ENCODE peak calls at places on chromosome 7, in four cellular contexts. One of them, this sample, is unnamed.
A peak's percentile ranks its signal among the peaks of the same experiment; 100 is the strongest.

GRCh38 chr7:139674752-139675126 is 103.1 kb downstream of the HIPK2 start:
- DNase-seq in H9: no peak
- DNase-seq in iPS DF 6.9: no peak
- DNase-seq in keratinocyte: no peak
- DNase-seq in this sample: no peak

GRCh38 chr7:38548605-38549004 is 82.6 kb downstream of the AMPH start:
- DNase-seq in H9: no peak
- DNase-seq in iPS DF 6.9: no peak
- DNase-seq in keratinocyte: no peak
- DNase-seq in this sample: no peak

GRCh38 chr7:18693401-18693800 is 197.9 kb downstream of the HDAC9 start:
- DNase-seq in H9: no peak
- DNase-seq in iPS DF 6.9: no peak
- DNase-seq in keratinocyte: peak; percentile 5
- DNase-seq in this sample: no peak

GRCh38 chr7:128035712-128036111 is 4.5 kb upstream of the LRRC4 start:
- DNase-seq in H9: no peak
- DNase-seq in iPS DF 6.9: no peak
- DNase-seq in keratinocyte: no peak
- DNase-seq in this sample: no peak

GRCh38 chr7:151925446-151926335 is 30.6 kb upstream of the GALNTL5 start:
- DNase-seq in H9: no peak
- DNase-seq in iPS DF 6.9: no peak
- DNase-seq in keratinocyte: no peak
- DNase-seq in this sample: no peak

GRCh38 chr7:45610019-45610418 is 35.9 kb downstream of the ADCY1 start:
- DNase-seq in H9: no peak
- DNase-seq in iPS DF 6.9: no peak
- DNase-seq in keratinocyte: no peak
- DNase-seq in this sample: no peak

GRCh38 chr7:6026011-6026819 is 5.0 kb upstream of the ANKRD61 start:
- DNase-seq in H9: peak; percentile 72
- DNase-seq in iPS DF 6.9: peak; percentile 39
- DNase-seq in keratinocyte: no peak
- DNase-seq in this sample: peak; percentile 61

GRCh38 chr7:96548664-96549063 is 161.0 kb downstream of the SEM1 start:
- DNase-seq in H9: no peak
- DNase-seq in iPS DF 6.9: no peak
- DNase-seq in keratinocyte: peak; percentile 40
- DNase-seq in this sample: no peak

GRCh38 chr7:45921699-45922519 is 837 bp upstream of the IGFBP3 start:
- DNase-seq in H9: peak; percentile 81
- DNase-seq in iPS DF 6.9: peak; percentile 66
- DNase-seq in keratinocyte: no peak
- DNase-seq in this sample: no peak

GRCh38 chr7:138245682-138246081 is 169.4 kb downstream of the AKR1D1 start:
- DNase-seq in H9: no peak
- DNase-seq in iPS DF 6.9: no peak
- DNase-seq in keratinocyte: no peak
- DNase-seq in this sample: no peak

GRCh38 chr7:56091591-56091990 is 1.2 kb downstream of the PHKG1 start:
- DNase-seq in H9: no peak
- DNase-seq in iPS DF 6.9: no peak
- DNase-seq in keratinocyte: no peak
- DNase-seq in this sample: no peak

GRCh38 chr7:1672851-1673486 is 2.9 kb downstream of the ELFN1 start:
- DNase-seq in H9: no peak
- DNase-seq in iPS DF 6.9: no peak
- DNase-seq in keratinocyte: no peak
- DNase-seq in this sample: no peak
- H3K27me3 ChIP-seq in H9: peaks cover 21% of the 10 kb centered on the region
- H3K27me3 ChIP-seq in iPS DF 6.9: peaks cover 22% of the 10 kb centered on the region
- H3K27me3 ChIP-seq in keratinocyte: peaks cover 52% of the 10 kb centered on the region
- H3K27me3 ChIP-seq in this sample: peaks cover 16% of the 10 kb centered on the region

DNA sequence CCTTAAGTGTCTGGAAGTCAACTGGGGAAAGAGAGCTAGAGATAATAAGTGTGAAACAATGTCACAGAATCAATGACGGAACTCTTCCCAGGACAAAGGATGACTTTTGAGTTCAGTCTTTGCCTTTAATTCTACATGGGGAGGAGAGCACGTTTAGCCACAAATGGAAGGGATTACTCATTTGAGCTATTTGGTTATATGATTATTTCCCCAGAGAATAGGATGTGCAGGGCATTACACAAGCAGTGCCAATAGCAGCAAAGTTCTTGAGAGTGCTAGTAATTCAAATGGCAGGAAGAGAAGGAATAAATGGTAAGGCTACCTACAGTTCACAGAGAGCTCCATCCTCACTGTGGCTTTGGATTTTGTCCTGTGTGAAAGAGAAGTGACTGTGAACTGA is 6.0 kb downstream of the EGFR start:
- DNase-seq in H9: no peak
- DNase-seq in iPS DF 6.9: no peak
- DNase-seq in keratinocyte: no peak
- DNase-seq in this sample: no peak
- H3K4me1 ChIP-seq in H9: no peaks in the 10 kb centered on the region
- H3K4me1 ChIP-seq in iPS DF 6.9: peaks cover 2% of the 10 kb centered on the region
- H3K4me1 ChIP-seq in keratinocyte: peaks cover 66% of the 10 kb centered on the region
- H3K4me1 ChIP-seq in this sample: no peaks in the 10 kb centered on the region

DNA sequence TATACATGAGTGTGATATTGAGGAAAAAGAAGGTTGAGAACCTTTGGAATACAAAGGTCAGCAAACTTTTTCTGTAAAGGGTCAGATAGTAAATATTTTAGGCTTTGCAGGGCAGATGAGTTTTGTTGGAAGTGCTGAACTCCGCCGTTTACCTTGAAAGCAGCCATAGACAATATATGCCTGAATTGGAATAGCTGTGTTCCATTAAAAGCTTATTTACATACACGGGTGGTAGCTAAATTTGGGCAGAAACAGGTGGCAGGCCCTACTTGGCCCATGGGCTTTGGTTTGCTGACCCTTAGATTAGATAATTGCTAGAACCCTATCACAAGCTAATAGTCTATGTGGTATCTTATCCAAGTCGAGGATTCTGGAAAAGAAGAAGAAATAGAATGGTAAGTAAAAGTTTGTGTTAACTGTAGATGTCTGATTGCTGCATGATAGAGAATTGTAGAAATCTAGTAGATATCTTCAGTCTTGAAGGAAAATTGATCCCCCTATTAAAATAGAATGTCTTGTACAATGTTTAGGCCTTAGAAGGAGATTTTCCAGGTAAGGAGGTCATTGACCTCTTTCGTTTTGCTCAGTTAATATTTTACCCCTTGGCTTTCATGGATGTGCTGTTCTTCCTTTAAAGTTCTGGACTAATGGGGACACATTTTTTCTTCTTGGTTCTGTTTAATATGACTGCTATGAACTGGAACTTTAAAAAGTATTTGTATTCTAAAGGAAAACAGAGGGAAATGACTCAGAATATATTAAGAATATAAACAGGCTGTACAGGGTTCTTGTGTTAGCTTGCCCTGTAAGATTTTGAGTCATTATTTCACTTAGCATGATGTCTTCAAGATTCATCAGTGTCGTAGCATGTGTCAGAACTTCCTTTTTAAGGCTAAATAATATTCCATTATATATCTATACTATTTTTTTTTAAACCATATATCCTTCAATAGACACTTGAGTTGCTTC is 8.0 kb downstream of the RBM33 start:
- DNase-seq in H9: no peak
- DNase-seq in iPS DF 6.9: no peak
- DNase-seq in keratinocyte: no peak
- DNase-seq in this sample: no peak
- H3K27ac ChIP-seq in H9: no peak overlapping the region
- H3K27ac ChIP-seq in iPS DF 6.9: no peak overlapping the region
- H3K27ac ChIP-seq in keratinocyte: peak overlapping the region; percentile 77
- H3K27ac ChIP-seq in this sample: no peak overlapping the region

GRCh38 chr7:27152816-27153486 is 568 bp upstream of the HOXA3 start:
- DNase-seq in H9: peak; percentile 25
- DNase-seq in iPS DF 6.9: no peak
- DNase-seq in keratinocyte: no peak
- DNase-seq in this sample: no peak

GRCh38 chr7:27150568-27151340 is 1.6 kb downstream of the HOXA3 start:
- DNase-seq in H9: peak; percentile 82
- DNase-seq in iPS DF 6.9: no peak
- DNase-seq in keratinocyte: no peak
- DNase-seq in this sample: peak; percentile 62

GRCh38 chr7:27153526-27153925 is 1.1 kb upstream of the HOXA3 start:
- DNase-seq in H9: no peak
- DNase-seq in iPS DF 6.9: no peak
- DNase-seq in keratinocyte: no peak
- DNase-seq in this sample: no peak

GRCh38 chr7:27151341-27151944 is 940 bp downstream of the HOXA3 start:
- DNase-seq in H9: no peak
- DNase-seq in iPS DF 6.9: no peak
- DNase-seq in keratinocyte: no peak
- DNase-seq in this sample: no peak

GRCh38 chr7:27151945-27152815 is at the start of gene HOXA3:
- DNase-seq in H9: no peak
- DNase-seq in iPS DF 6.9: no peak
- DNase-seq in keratinocyte: no peak
- DNase-seq in this sample: no peak
- H3K27me3 ChIP-seq in H9: peaks cover 97% of the 10 kb centered on the region
- H3K27me3 ChIP-seq in iPS DF 6.9: peaks cover 96% of the 10 kb centered on the region
- H3K27me3 ChIP-seq in keratinocyte: no peaks in the 10 kb centered on the region
- H3K27me3 ChIP-seq in this sample: no peaks in the 10 kb centered on the region

GRCh38 chr7:101820703-101821102 is 3.3 kb downstream of the CUX1 start:
- DNase-seq in H9: no peak
- DNase-seq in iPS DF 6.9: no peak
- DNase-seq in keratinocyte: no peak
- DNase-seq in this sample: no peak
- H3K4me1 ChIP-seq in H9: peaks cover 9% of the 10 kb centered on the region
- H3K4me1 ChIP-seq in iPS DF 6.9: peaks cover 11% of the 10 kb centered on the region
- H3K4me1 ChIP-seq in keratinocyte: peaks cover 15% of the 10 kb centered on the region
- H3K4me1 ChIP-seq in this sample: peaks cover 18% of the 10 kb centered on the region

GRCh38 chr7:123769371-123769770 is 20.6 kb upstream of the WASL start:
- DNase-seq in H9: no peak
- DNase-seq in iPS DF 6.9: no peak
- DNase-seq in keratinocyte: no peak
- DNase-seq in this sample: peak; percentile 70
- H3K27ac ChIP-seq in H9: no peak overlapping the region
- H3K27ac ChIP-seq in iPS DF 6.9: no peak overlapping the region
- H3K27ac ChIP-seq in keratinocyte: no peak overlapping the region
- H3K27ac ChIP-seq in this sample: no peak overlapping the region

DNA sequence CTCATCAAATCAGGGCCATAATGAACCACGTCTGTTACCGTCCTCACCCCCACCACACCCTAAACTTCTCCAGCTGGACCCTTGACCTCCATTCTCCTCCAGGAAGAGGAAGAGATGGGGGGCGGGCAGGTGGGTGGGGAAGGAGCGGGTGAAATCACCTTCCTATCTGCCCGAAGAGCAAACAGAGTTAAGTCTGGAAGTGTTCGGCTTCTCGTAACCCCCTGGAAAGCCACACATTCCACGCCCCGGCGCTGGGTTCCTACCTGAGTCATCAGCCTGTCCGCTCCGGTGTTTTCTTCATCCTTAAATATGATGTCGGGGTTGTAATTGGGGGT is 736 bp downstream of the SHH start:
- DNase-seq in H9: no peak
- DNase-seq in iPS DF 6.9: no peak
- DNase-seq in keratinocyte: no peak
- DNase-seq in this sample: no peak
- H3K27me3 ChIP-seq in H9: peaks cover 81% of the 10 kb centered on the region
- H3K27me3 ChIP-seq in iPS DF 6.9: peaks cover 72% of the 10 kb centered on the region
- H3K27me3 ChIP-seq in keratinocyte: peaks cover 80% of the 10 kb centered on the region
- H3K27me3 ChIP-seq in this sample: peaks cover 8% of the 10 kb centered on the region

DNA sequence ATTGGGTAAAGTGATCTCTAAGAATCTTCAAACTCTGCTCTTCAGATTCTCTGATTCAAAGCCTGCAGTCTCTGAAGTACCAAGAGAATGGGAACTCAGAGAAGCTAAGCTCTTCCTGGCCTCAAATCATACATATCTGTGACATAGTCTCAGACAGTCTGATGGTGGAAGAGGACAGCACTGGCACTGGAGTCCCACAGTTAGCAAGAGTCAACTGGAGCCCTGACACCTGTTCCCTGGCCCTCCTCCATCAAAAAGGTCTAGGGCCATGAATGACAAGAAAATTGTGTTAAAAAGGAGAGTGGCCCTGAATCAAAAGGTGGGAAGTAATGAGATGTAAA is 37.7 kb downstream of the PRSS2 start:
- DNase-seq in H9: no peak
- DNase-seq in iPS DF 6.9: no peak
- DNase-seq in keratinocyte: no peak
- DNase-seq in this sample: no peak
- H3K4me1 ChIP-seq in H9: peaks cover 4% of the 10 kb centered on the region
- H3K4me1 ChIP-seq in iPS DF 6.9: peaks cover 9% of the 10 kb centered on the region
- H3K4me1 ChIP-seq in keratinocyte: no peaks in the 10 kb centered on the region
- H3K4me1 ChIP-seq in this sample: no peaks in the 10 kb centered on the region

GRCh38 chr7:100739934-100740333 is 6.5 kb downstream of the ZAN start:
- DNase-seq in H9: no peak
- DNase-seq in iPS DF 6.9: no peak
- DNase-seq in keratinocyte: no peak
- DNase-seq in this sample: no peak

GRCh38 chr7:100744605-100745004 is 11.2 kb downstream of the ZAN start:
- DNase-seq in H9: no peak
- DNase-seq in iPS DF 6.9: no peak
- DNase-seq in keratinocyte: no peak
- DNase-seq in this sample: no peak

DNA sequence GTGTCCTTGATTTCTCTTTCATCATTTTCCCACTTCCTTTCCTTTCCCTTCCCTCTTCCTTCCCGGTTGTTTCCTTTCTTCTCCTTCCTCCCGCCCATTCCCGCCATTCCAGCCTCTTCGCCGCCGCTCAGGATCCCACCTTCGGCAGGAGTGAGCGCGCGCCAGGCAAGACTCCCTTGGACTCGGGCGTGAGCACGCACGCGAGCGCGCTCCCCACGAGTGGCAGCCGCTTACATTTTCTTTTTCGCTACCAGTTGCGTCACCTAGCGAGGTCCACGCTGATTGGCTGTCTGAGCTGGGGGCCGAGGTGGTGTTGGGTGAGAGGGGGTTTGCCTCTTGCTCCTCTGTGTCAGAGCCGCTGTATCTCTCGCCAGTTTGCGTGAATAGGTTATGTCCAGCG is 11.8 kb downstream of the ZAN start:
- DNase-seq in H9: no peak
- DNase-seq in iPS DF 6.9: no peak
- DNase-seq in keratinocyte: no peak
- DNase-seq in this sample: no peak
- H3K27ac ChIP-seq in H9: no peak overlapping the region
- H3K27ac ChIP-seq in iPS DF 6.9: no peak overlapping the region
- H3K27ac ChIP-seq in keratinocyte: no peak overlapping the region
- H3K27ac ChIP-seq in this sample: no peak overlapping the region

GRCh38 chr7:158053516-158053915 is 534.1 kb downstream of the PTPRN2 start:
- DNase-seq in H9: no peak
- DNase-seq in iPS DF 6.9: no peak
- DNase-seq in keratinocyte: no peak
- DNase-seq in this sample: no peak
- H3K27me3 ChIP-seq in H9: no peaks in the 10 kb centered on the region
- H3K27me3 ChIP-seq in iPS DF 6.9: no peaks in the 10 kb centered on the region
- H3K27me3 ChIP-seq in keratinocyte: no peaks in the 10 kb centered on the region
- H3K27me3 ChIP-seq in this sample: no peaks in the 10 kb centered on the region